ENCODE peak calls at places on chromosomes 5 and 9, in eight cellular contexts. V is left kidney; N is fibroblast of the conjunctiva; P is stimulated activated CD8-positive, alpha-beta memory T cell treated with anti-CD3 and anti-CD28 coated beads, Interleukin-4, amount 100 ng/mL, for 1 hour; U is Ammon's horn; R is LoVo; Y is activated CD4-positive, alpha-beta T cell treated with anti-CD3 and anti-CD28 coated beads for 24 hours; D is CD8-positive, alpha-beta memory T cell. W is an unnamed sample.

GRCh38 chr5:57216714-57217113 is 42.9 kb downstream of the GPBP1 start:
- DNase-seq in V (no peak), N (peak; percentile 14), P (no peak), U (no peak), R (no peak), Y (no peak), D (no peak), W (no peak)

GRCh38 chr9:106639873-106640568 is 222.9 kb upstream of the ZNF462 start:
- DNase-seq in V (no peak), N (no peak), P (no peak), U (no peak), R (no peak), Y (no peak), D (no peak), W (no peak)

GRCh38 chr9:135941288-135941995 is 19.7 kb downstream of the UBAC1 start:
- DNase-seq in V (no peak), N (no peak), P (no peak), U (no peak), R (no peak), Y (no peak), D (no peak), W (no peak)

GRCh38 chr9:130912932-130913598 is 16.5 kb upstream of the QRFP start:
- DNase-seq in V (peak; percentile 84), N (peak; percentile 53), P (no peak), U (peak; percentile 59), R (no peak), Y (no peak), D (no peak), W (no peak)

GRCh38 chr5:155728857-155729683 is 597.9 kb upstream of the SGCD start:
- DNase-seq in V (peak; percentile 47), N (no peak), P (no peak), U (peak; percentile 73), R (no peak), Y (no peak), D (no peak), W (peak; percentile 52)

GRCh38 chr9:272251-273213 is 57.9 kb downstream of the DOCK8 start:
- DNase-seq in V (no peak), N (no peak), P (peak; percentile 55), U (peak; percentile 45), R (peak; percentile 16), Y (peak; percentile 44), D (peak; percentile 71), W (no peak)

GRCh38 chr5:75053286-75054109 is 1.1 kb upstream of the GCNT4 start:
- DNase-seq in V (peak; percentile 87), N (no peak), P (peak; percentile 27), U (peak; percentile 40), R (peak; percentile 71), Y (peak; percentile 43), D (peak; percentile 25), W (peak; percentile 90)

GRCh38 chr9:126131066-126132010 is 195.3 kb upstream of the MVB12B start:
- DNase-seq in V (no peak), N (no peak), P (no peak), U (no peak), R (no peak), Y (no peak), D (no peak), W (no peak)

GRCh38 chr9:130461218-130461630 is 16.5 kb downstream of the ASS1 start:
- DNase-seq in V (peak; percentile 80), N (no peak), P (peak; percentile 49), U (peak; percentile 50), R (peak; percentile 9), Y (peak; percentile 63), D (peak; percentile 63), W (peak; percentile 56)

GRCh38 chr5:144102361-144102760 is 68.1 kb downstream of the YIPF5 start:
- DNase-seq in V (no peak), N (no peak), P (no peak), U (peak; percentile 8), R (no peak), Y (no peak), D (no peak), W (no peak)

GRCh38 chr9:94937214-94937903 is 210.9 kb downstream of the AOPEP start:
- DNase-seq in V (no peak), N (peak; percentile 88), P (no peak), U (no peak), R (peak; percentile 44), Y (no peak), D (no peak), W (peak; percentile 73)

GRCh38 chr9:129586647-129587046 is 34.3 kb downstream of the C9orf50 start:
- DNase-seq in V (peak; percentile 86), N (no peak), P (no peak), U (no peak), R (no peak), Y (no peak), D (peak; percentile 19), W (no peak)

GRCh38 chr5:134083517-134083916 is 31.0 kb upstream of the TCF7 start:
- DNase-seq in V (no peak), N (no peak), P (no peak), U (no peak), R (no peak), Y (no peak), D (no peak), W (no peak)

GRCh38 chr9:129866373-129867137 is 31.3 kb downstream of the USP20 start:
- DNase-seq in V (no peak), N (no peak), P (no peak), U (peak; percentile 69), R (no peak), Y (no peak), D (peak; percentile 28), W (no peak)

GRCh38 chr5:159787837-159788236 is 128.4 kb upstream of the ADRA1B start:
- DNase-seq in V (no peak), N (no peak), P (no peak), U (no peak), R (no peak), Y (no peak), D (no peak), W (no peak)

GRCh38 chr9:35954942-35955546 is 2.9 kb downstream of the OR2S2 start:
- DNase-seq in V (peak; percentile 85), N (peak; percentile 86), P (peak; percentile 5), U (peak; percentile 88), R (peak; percentile 83), Y (no peak), D (peak; percentile 12), W (peak; percentile 79)

GRCh38 chr9:82488702-82489578 is 500.4 kb downstream of the SPATA31D1 start:
- DNase-seq in V (peak; percentile 79), N (peak; percentile 89), P (no peak), U (peak; percentile 18), R (no peak), Y (no peak), D (no peak), W (peak; percentile 45)

GRCh38 chr9:133786371-133786753 is 48.2 kb upstream of the SARDH start:
- DNase-seq in V (no peak), N (no peak), P (no peak), U (no peak), R (no peak), Y (no peak), D (no peak), W (no peak)

GRCh38 chr5:52710972-52711596 is 76.6 kb upstream of the ITGA1 start:
- DNase-seq in V (no peak), N (no peak), P (no peak), U (no peak), R (no peak), Y (no peak), D (no peak), W (no peak)

GRCh38 chr5:137486707-137487106 is 12.4 kb downstream of the SPOCK1 start:
- DNase-seq in V (no peak), N (no peak), P (no peak), U (no peak), R (no peak), Y (no peak), D (no peak), W (no peak)

W was measured in mesendoderm.